ENCODE peak calls at places on chromosome 7, in seven cellular contexts. J is lower leg skin, G is body of pancreas, Y is nephron progenitor cell, I is AG09309, K is HL-60, O is kidney epithelial cell. D is an unnamed sample.

GRCh38 chr7:143025331-143025730 is 1.6 kb downstream of the OR9A2 start:
- DNase-seq in I (no peak), K (no peak), J (no peak), O (no peak), Y (no peak), G (no peak), D (no peak)

GRCh38 chr7:123789817-123790216 is 41.0 kb upstream of the WASL start:
- DNase-seq in O (no peak), Y (no peak), I (no peak), J (no peak), K (no peak), G (no peak), D (no peak)

GRCh38 chr7:36227223-36227622 is 74.2 kb downstream of the EEPD1 start:
- DNase-seq in I (peak), O (no peak), K (no peak), Y (no peak), G (no peak), J (peak), D (no peak)

GRCh38 chr7:37916017-37916672 is 472 bp downstream of the SFRP4 start:
- DNase-seq in O (no peak), I (no peak), G (peak), K (peak), Y (peak), J (no peak), D (no peak)

GRCh38 chr7:50782376-50783208 is at the start of gene GRB10:
- DNase-seq in I (no peak), O (no peak), Y (peak), G (peak), J (no peak), K (no peak), D (no peak)

GRCh38 chr7:129376076-129376777 is 58.0 kb upstream of the STRIP2 start:
- DNase-seq in J (no peak), K (peak), Y (peak), I (no peak), G (peak), O (no peak), D (peak)

GRCh38 chr7:140061607-140061930 is 1.2 kb downstream of the PARP12 start:
- DNase-seq in K (no peak), I (no peak), J (peak), Y (no peak), O (no peak), G (no peak), D (no peak)

GRCh38 chr7:87312215-87312865 is 33.1 kb upstream of the CROT start:
- DNase-seq in O (no peak), J (no peak), Y (peak), G (peak), K (peak), I (peak), D (peak)

GRCh38 chr7:132065973-132066611 is 509.7 kb upstream of the PODXL start:
- DNase-seq in I (no peak), O (no peak), K (no peak), Y (no peak), G (no peak), J (no peak), D (no peak)

GRCh38 chr7:18082169-18082568 is 54.5 kb upstream of the PRPS1L1 start:
- DNase-seq in O (no peak), G (no peak), I (no peak), J (no peak), Y (no peak), K (no peak), D (no peak)

GRCh38 chr7:130667593-130668257 is 823 bp downstream of the COPG2 start:
- DNase-seq in I (no peak), Y (no peak), O (no peak), J (no peak), K (peak), G (peak), D (peak)

GRCh38 chr7:38550881-38551280 is 80.3 kb downstream of the AMPH start:
- DNase-seq in J (no peak), K (no peak), Y (no peak), G (no peak), I (no peak), O (no peak), D (no peak)

GRCh38 chr7:41046221-41046761 is 656.6 kb downstream of the INHBA start:
- DNase-seq in Y (no peak), K (no peak), G (no peak), J (no peak), I (no peak), O (no peak), D (no peak)

GRCh38 chr7:31488562-31489203 is 25.2 kb upstream of the ITPRID1 start:
- DNase-seq in Y (peak), G (no peak), K (peak), I (no peak), J (no peak), O (peak), D (peak)

GRCh38 chr7:25976630-25977029 is 175.4 kb upstream of the NFE2L3 start:
- DNase-seq in Y (no peak), G (no peak), O (no peak), I (no peak), J (no peak), K (no peak), D (no peak)

GRCh38 chr7:29607889-29608288 is 44.3 kb downstream of the PRR15 start:
- DNase-seq in K (no peak), J (no peak), O (no peak), Y (no peak), G (no peak), I (no peak), D (no peak)

GRCh38 chr7:132410385-132410784 is 165.9 kb downstream of the PLXNA4 start:
- DNase-seq in G (no peak), J (no peak), O (no peak), I (no peak), Y (no peak), K (no peak), D (no peak)

GRCh38 chr7:151059362-151060112 is at the start of gene SLC4A2:
- DNase-seq in J (peak), G (peak), K (peak), O (no peak), Y (peak), I (no peak), D (peak)

GRCh38 chr7:35749548-35749947 is 51.3 kb upstream of the SEPTIN7 start:
- DNase-seq in J (no peak), G (peak), Y (no peak), K (no peak), I (no peak), O (no peak), D (no peak)

GRCh38 chr7:44977304-44977858 is 1.4 kb downstream of the MYO1G start:
- DNase-seq in I (no peak), J (no peak), G (no peak), Y (no peak), O (no peak), K (peak), D (peak)

GRCh38 chr7:129781856-129782256 is 170.3 kb downstream of the NRF1 start:
- DNase-seq in G (no peak), K (no peak), Y (peak), O (no peak), I (no peak), J (no peak), D (no peak)

GRCh38 chr7:2517678-2518077 is 1.9 kb upstream of the LFNG start:
- DNase-seq in J (no peak), K (no peak), I (no peak), O (no peak), G (no peak), Y (no peak), D (no peak)

GRCh38 chr7:50339990-50340500 is 35.5 kb downstream of the IKZF1 start:
- DNase-seq in O (no peak), K (peak), I (no peak), Y (no peak), J (no peak), G (no peak), D (no peak)

GRCh38 chr7:5827755-5828154 is 46.3 kb upstream of the RNF216 start:
- DNase-seq in Y (peak), J (no peak), I (no peak), K (peak), O (no peak), G (peak), D (peak)

GRCh38 chr7:155299539-155300202 is 2.0 kb downstream of the INSIG1 start:
- DNase-seq in Y (no peak), K (no peak), O (no peak), G (no peak), I (no peak), J (no peak), D (no peak)

GRCh38 chr7:39415091-39415820 is 150.9 kb upstream of the YAE1 start:
- DNase-seq in K (no peak), I (no peak), Y (no peak), J (no peak), G (no peak), O (no peak), D (no peak)

GRCh38 chr7:83976302-83976701 is 218.3 kb downstream of the SEMA3A start:
- DNase-seq in K (peak), O (no peak), G (no peak), Y (peak), I (no peak), J (no peak), D (peak)

GRCh38 chr7:43522406-43523156 is 60.3 kb upstream of the STK17A start:
- DNase-seq in I (peak), G (no peak), J (no peak), K (no peak), O (no peak), Y (no peak), D (no peak)

GRCh38 chr7:97021443-97022261 is 3.0 kb downstream of the DLX5 start:
- DNase-seq in J (no peak), I (no peak), Y (peak), G (no peak), O (no peak), K (no peak), D (peak)

GRCh38 chr7:30142710-30143109 is 7.9 kb downstream of the MTURN start:
- DNase-seq in Y (no peak), O (peak), K (no peak), J (no peak), I (peak), G (peak), D (no peak)

GRCh38 chr7:43869898-43870240 is 552 bp upstream of the MRPS24 start:
- DNase-seq in K (peak), Y (no peak), G (peak), J (peak), I (peak), O (peak), D (no peak)

GRCh38 chr7:137343483-137343841 is at the start of gene PTN:
- DNase-seq in K (no peak), J (peak), G (peak), I (no peak), Y (peak), O (no peak), D (no peak)

GRCh38 chr7:28228386-28228785 is 47.8 kb upstream of the JAZF1 start:
- DNase-seq in G (no peak), O (no peak), I (no peak), K (no peak), Y (no peak), J (no peak), D (no peak)

GRCh38 chr7:84042110-84042539 is 152.5 kb downstream of the SEMA3A start:
- DNase-seq in O (peak), I (peak), G (no peak), J (peak), Y (no peak), K (no peak), D (no peak)

GRCh38 chr7:132650498-132650897 is 74.2 kb upstream of the PLXNA4 start:
- DNase-seq in J (no peak), G (no peak), O (peak), K (no peak), Y (no peak), I (peak), D (no peak)

GRCh38 chr7:130877676-130878305 is 143.8 kb upstream of the KLF14 start:
- DNase-seq in J (no peak), K (no peak), G (no peak), Y (no peak), I (no peak), O (no peak), D (no peak)

GRCh38 chr7:47734949-47735291 is 153.0 kb upstream of the TNS3 start:
- DNase-seq in Y (no peak), G (no peak), J (no peak), O (no peak), K (no peak), I (no peak), D (no peak)
- TF ChIP-seq CTCF in Y (no peak), G (no peak), J (no peak), O (no peak), K (no peak), I (no peak), D (no peak)

DNA sequence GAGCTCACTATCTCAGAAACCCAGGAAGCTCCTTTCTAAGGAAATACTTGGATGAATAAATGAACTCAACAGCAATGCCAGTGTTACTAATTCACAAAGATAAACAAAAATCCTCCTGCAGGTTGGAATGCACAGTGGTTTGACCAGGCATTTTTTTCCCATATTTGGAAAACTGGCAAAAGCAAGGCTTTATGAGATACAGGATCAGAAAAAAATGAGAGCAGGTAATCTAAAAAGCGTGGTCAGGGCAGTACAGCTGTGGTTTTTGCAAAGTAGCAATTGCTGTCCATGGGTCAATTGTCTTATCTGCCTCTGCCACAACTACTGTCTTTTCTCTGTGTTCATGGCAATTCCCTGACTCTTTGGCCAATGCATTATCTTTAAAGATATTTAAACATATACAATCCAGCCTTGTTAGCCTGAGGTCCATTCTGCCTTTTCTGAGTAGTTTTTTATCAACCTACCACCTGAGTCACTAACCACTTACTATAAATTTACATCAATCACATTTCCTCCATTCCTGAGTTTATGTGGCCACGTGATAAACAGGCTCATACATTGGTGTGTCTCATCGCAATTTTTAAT is 564.5 kb upstream of the IGFBP3 start:
- DNase-seq in K (no peak), G (no peak), I (peak), O (peak), J (no peak), Y (no peak), D (no peak)
- TF ChIP-seq CTCF in K (no peak), G (no peak), I (peak), O (peak), J (no peak), Y (no peak), D (no peak)

DNA sequence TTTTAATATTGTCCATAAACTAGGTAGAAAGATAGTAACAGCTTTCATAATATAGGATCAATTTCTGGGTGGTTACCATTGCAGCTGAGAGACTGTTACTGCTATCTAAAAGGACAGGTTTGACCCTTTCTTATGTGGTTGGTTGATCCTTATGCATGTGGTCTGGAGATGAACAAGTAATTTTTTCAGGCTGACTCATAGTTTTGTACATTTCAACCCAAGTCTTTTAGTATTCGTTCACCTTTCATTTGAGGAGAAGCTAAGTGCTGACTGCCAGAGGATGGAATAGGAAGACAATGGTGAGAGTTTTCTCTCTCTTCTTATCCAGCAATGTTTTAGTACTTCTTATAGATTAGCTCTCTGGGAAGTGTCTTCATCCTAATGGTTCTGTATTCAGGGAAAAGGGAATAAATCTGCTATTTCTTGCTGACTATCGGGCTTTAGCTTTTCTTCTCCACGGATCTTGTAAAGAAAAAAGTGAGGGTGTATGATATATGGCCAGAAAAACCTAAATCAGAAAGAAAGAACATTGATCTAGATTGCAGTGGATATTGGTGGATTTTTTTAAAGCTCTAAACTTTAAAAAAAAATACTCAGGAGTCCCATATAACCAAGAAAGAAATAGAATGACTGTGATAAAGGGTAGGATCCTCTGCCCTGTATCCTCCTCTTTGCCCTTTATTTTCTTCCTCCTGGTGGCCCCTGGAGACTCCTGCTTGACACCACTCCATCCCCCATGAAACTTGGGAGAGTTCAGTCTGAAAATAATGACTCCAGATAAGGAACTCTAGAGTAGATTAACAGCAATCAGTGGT is 88.0 kb downstream of the CPED1 start:
- DNase-seq in G (no peak), O (peak), J (no peak), K (no peak), I (no peak), Y (no peak), D (no peak)
- TF ChIP-seq CTCF in G (no peak), O (no peak), J (no peak), K (no peak), I (no peak), Y (no peak), D (no peak)

DNA sequence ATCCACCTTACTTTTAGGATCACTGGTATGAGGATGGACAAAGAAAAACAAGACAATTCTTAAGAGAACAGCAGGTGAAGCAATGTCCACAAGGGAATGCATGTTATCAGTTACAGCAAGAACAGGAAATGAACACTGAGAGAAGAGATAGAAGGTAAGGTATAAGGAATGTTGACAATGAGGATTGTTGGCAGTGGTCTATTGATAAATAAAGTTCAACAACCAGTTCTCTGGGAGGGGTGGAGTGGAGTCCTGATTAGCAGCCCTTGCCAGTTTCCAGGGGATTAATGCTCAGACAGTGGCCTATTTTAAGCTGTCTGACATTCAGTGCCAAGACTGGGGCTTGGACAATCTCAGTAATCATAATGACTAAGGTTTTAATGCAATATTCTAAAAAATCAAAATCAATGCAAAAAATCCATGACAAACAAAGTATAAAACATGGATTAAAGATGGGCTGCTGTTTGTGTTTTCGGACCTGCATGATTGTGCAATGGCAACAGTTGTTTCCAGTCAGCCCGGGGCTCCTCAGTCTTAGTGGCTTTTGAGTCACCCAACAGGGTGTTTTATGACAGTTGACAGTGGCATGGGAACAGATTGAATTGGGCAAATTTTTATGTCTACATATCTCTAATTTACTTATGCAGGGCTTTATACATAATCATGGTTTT is 13.8 kb upstream of the AKR1B1 start:
- DNase-seq in Y (no peak), G (no peak), J (no peak), I (no peak), O (no peak), K (no peak), D (no peak)
- TF ChIP-seq CTCF in Y (no peak), G (no peak), J (no peak), I (no peak), O (no peak), K (no peak), D (no peak)

DNA sequence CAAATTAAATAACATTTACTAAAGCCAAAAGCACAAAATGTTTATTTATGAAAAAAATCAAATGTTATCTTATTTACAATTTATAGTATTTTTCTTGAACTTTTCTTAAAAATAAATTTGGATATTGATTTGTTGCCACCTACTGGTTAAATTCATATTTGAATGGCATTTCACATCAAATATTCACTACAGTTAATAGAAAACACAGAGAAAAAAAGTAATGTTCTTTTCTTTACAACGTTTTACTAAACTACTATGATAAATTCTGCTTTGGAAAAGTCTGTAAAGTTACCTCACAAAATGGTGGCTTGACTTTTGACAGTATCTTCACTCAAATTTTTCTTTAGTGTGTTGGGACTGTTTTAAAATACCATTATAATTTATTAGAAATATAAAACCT is 52.7 kb downstream of the SRPK2 start:
- DNase-seq in Y (no peak), K (no peak), I (no peak), G (no peak), J (no peak), O (no peak), D (peak)
- TF ChIP-seq CTCF in Y (peak), K (peak), I (peak), G (peak), J (no peak), O (no peak), D (peak)

GRCh38 chr7:117995850-117996650 is 122.8 kb upstream of the CTTNBP2 start:
- DNase-seq in O (no peak), J (no peak), I (no peak), G (no peak), K (peak), Y (no peak), D (no peak)

GRCh38 chr7:117992635-117993034 is 119.4 kb upstream of the CTTNBP2 start:
- DNase-seq in Y (no peak), O (no peak), K (no peak), I (no peak), J (no peak), G (no peak), D (no peak)

GRCh38 chr7:117997862-117998825 is 124.9 kb upstream of the CTTNBP2 start:
- DNase-seq in G (no peak), J (no peak), K (no peak), Y (no peak), O (peak), I (no peak), D (no peak)

GRCh38 chr7:117990834-117991233 is 117.6 kb upstream of the CTTNBP2 start:
- DNase-seq in G (no peak), J (no peak), Y (no peak), I (no peak), O (no peak), K (no peak), D (no peak)

GRCh38 chr7:117993377-117994003 is 120.2 kb upstream of the CTTNBP2 start:
- DNase-seq in Y (peak), J (no peak), G (no peak), K (peak), O (no peak), I (no peak), D (peak)
- TF ChIP-seq CTCF in Y (peak), J (no peak), G (peak), K (peak), O (peak), I (no peak), D (peak)

D was measured in GM13977.